ENCODE peak calls at places on chromosomes 11 and 22, in six cellular contexts. G is mesenchymal stem cell, A is IMR-90, U is trophoblast cell, Z is H1, I is H9. O is an unnamed sample.

GRCh38 chr11:64306876-64307622 is 1.7 kb downstream of the ESRRA start:
- DNase-seq in A (no peak), U (no peak), G (no peak), I (no peak), Z (no peak), O (no peak)

GRCh38 chr11:104524276-104524675 is 360.3 kb upstream of the PDGFD start:
- DNase-seq in A (no peak), I (no peak), U (no peak), G (no peak), Z (no peak), O (no peak)

GRCh38 chr22:21824439-21824912 is 43.0 kb downstream of the MAPK1 start:
- DNase-seq in I (no peak), Z (no peak), A (no peak), U (no peak), G (no peak), O (no peak)

GRCh38 chr11:107198490-107199007 is 180.3 kb upstream of the GUCY1A2 start:
- DNase-seq in G (no peak), Z (no peak), A (no peak), U (no peak), I (no peak), O (no peak)

GRCh38 chr22:35552186-35552842 is 11.7 kb downstream of the RASD2 start:
- DNase-seq in G (peak; percentile 37), U (no peak), A (no peak), I (peak; percentile 88), Z (peak; percentile 94), O (peak; percentile 60)

GRCh38 chr11:63459586-63459985 is 31.4 kb downstream of the PLAAT5 start:
- DNase-seq in Z (peak; percentile 46), A (no peak), U (peak; percentile 9), I (peak; percentile 72), G (no peak), O (no peak)

GRCh38 chr22:18108187-18108586 is 2.4 kb upstream of the TUBA8 start:
- DNase-seq in Z (no peak), A (no peak), G (no peak), U (no peak), I (no peak), O (no peak)

GRCh38 chr11:62664405-62665074 is 470 bp downstream of the C11orf98 start:
- DNase-seq in U (peak; percentile 73), Z (no peak), G (no peak), I (peak; percentile 74), A (peak; percentile 50), O (no peak)

GRCh38 chr22:29030618-29031235 is 30.9 kb downstream of the C22orf31 start:
- DNase-seq in Z (peak; percentile 74), A (peak; percentile 77), U (no peak), G (peak; percentile 85), I (peak; percentile 85), O (peak; percentile 58)

DNA sequence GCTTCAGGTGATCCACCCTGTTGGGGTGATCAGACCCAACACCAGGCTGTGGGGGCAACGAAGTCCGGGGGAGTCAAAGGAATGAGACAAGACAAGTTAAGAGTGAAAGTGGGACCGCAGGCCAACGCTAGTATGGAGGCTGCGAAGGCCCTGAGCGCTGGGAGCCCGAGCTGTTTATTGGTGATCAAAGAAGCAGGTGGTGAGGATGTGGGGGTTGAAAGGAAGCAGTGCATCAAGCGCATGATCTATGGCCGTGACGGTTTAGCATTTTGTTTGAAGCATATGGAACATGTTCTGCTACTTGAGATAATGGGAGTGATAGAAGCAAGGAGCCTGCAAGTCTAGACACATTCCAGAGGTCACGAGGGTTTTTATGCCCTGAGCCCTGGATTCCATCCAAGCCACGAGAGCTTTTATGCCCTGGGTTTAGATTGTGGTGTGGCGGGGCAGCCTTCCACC is 49.5 kb downstream of the MCHR1 start:
- DNase-seq in G (peak; percentile 86), A (no peak), U (peak; percentile 95), I (no peak), Z (no peak), O (no peak)
- H3K4ac ChIP-seq in G (peak overlapping the region; percentile 49), A (no peak overlapping the region), U (peak overlapping the region; percentile 93), I (no peak overlapping the region), Z (no peak overlapping the region), O (no peak overlapping the region)

GRCh38 chr11:126965331-126965730 is 35.2 kb downstream of the KIRREL3 start:
- DNase-seq in G (no peak), Z (no peak), A (no peak), I (no peak), U (peak; percentile 53), O (no peak)

GRCh38 chr11:126971305-126971704 is 29.3 kb downstream of the KIRREL3 start:
- DNase-seq in U (no peak), Z (no peak), A (no peak), G (no peak), I (no peak), O (no peak)

GRCh38 chr11:126968915-126969314 is 31.7 kb downstream of the KIRREL3 start:
- DNase-seq in I (peak; percentile 83), A (peak; percentile 6), Z (peak; percentile 73), U (no peak), G (no peak), O (no peak)

GRCh38 chr11:126973051-126973450 is 27.5 kb downstream of the KIRREL3 start:
- DNase-seq in I (no peak), A (no peak), Z (no peak), G (no peak), U (peak; percentile 94), O (no peak)

GRCh38 chr11:126969865-126970479 is 30.6 kb downstream of the KIRREL3 start:
- DNase-seq in I (peak; percentile 43), A (peak; percentile 83), U (no peak), Z (no peak), G (no peak), O (no peak)
- H3K14ac ChIP-seq in I (no peak overlapping the region), A (peak overlapping the region; percentile 38), U (no peak overlapping the region), Z (no peak overlapping the region), G (no peak overlapping the region), O (no peak overlapping the region)

DNA sequence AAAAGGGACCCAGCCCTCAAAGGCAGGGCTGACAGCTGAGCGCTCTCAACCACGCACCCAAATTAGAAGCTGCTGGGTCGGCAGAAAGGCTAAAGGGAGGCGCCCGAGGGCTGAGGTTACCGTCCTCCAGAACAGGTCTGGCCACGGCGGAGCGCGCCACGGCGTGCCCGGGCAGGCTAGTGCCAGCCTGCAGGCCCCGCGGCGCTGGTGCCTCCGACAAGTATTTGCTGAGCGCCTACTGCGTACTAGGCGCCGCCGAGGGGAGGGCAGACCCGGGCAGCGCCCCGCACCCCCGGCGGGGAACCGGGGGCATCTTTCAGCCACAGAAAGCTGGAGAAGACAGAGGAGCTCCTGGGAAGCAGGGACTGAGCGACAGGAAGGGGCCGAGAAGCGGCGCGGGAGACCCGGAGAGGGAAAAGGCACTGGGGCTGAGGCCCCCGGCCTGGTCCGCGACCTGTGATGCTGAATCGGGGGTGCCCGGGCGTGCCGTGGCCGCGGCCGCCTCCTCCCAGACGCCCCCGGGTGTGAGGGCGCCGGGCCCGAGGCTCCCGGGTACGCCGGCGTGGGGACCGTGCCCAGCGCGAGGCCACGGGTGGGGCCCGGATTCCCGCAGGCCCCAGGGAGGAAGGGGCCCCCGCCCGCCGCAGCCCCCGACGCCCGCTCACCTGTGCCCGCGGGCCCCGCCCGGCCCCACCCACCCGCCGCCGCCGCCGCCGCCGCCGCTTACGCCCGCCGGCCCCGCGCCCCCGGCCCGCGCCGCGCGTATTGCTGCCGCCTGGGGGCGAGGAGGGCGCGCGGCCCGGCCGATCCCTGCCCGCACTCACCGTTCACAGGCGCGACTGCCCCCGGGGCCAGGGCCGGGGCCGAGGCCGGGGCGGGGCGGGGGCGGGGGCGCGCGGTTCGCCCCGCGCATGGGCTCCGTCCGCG is 521 bp downstream of the HRAS start:
- DNase-seq in G (peak; percentile 11), Z (peak; percentile 66), U (peak; percentile 44), I (peak; percentile 37), A (no peak), O (no peak)
- H3K4ac ChIP-seq in G (peak overlapping the region; percentile 80), Z (no peak overlapping the region), U (peak overlapping the region; percentile 82), I (no peak overlapping the region), A (peak overlapping the region; percentile 36), O (peak overlapping the region; percentile 53)

DNA sequence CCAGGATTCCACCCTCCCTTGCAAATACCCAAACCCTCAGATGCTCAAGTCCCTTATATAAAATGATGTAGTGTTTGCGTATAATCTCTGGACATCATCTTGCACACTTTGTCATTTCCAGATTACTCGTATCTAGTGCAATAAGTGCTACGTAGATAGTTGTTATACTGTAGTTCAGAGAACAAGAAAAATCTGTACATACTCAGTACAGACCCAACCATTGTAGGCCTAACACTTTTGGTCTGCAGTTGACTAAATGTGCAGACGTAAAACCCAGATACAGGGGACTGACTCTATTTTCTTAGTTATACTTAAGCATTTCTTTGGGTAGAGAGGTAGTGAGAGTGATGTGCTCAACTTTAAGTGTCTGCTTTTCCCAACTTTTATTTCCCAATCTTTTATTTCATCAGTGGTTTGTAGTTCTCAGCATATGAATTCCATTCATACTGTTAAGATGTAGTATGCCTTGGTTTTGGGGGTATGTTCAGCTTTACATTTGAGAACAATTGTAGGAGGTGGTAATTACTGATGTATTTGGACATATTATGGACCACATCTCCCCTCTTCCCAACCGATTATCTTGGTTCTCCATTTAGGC is 43.9 kb downstream of the DDX6 start:
- DNase-seq in A (peak; percentile 5), G (no peak), U (no peak), I (no peak), Z (no peak), O (no peak)
- H3K14ac ChIP-seq in A (no peak overlapping the region), G (no peak overlapping the region), U (no peak overlapping the region), I (no peak overlapping the region), Z (no peak overlapping the region), O (no peak overlapping the region)

DNA sequence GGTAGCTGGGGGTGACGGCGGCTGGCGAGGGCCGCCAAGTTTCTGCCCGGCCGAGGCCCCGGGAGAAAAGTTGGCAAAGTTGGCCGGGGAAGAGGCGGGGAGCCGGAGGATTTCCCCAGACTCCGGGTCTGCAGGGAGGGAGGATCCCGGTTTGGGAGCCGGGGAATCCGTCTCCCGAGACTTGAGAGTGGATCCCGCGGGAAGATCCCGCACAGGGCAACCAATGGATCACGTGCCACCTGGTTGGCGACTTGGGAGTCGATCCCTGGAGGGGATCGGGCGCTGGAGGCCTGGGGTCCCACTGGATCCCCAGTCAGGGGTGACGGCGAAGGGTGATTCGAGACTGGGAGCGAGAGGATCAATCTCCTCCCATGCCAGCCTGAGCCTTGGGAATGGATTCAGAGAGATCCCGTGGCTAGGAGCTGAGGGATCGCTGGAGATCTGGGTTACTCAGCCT is 349 bp downstream of the KIAA1671 start:
- DNase-seq in U (no peak), A (peak; percentile 7), G (peak; percentile 86), I (peak; percentile 81), Z (peak; percentile 79), O (peak; percentile 65)
- H3K4ac ChIP-seq in U (peak overlapping the region; percentile 35), A (no peak overlapping the region), G (peak overlapping the region; percentile 40), I (peak overlapping the region; percentile 41), Z (no peak overlapping the region), O (no peak overlapping the region)

DNA sequence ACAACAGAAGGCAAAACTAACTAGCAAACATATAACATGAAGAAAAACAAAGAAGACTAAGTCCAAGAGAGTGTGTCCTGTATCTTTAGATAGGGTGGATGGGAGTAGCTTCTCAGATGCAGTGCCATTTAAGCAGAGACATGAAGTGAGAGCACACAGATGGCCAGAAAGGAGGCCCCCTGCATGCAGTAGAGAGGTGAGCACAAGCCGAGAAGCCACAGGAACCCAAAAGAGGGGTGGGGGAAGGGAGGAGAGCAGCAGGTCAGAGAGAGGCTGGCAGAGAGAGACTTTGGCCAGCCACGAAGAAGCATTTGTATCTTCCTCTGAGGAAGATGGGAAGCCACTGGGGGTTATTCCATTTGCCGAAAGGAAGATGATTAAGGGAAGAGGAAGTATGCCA is 86.7 kb downstream of the NTM start:
- DNase-seq in U (no peak), G (no peak), I (no peak), Z (no peak), A (no peak), O (no peak)
- H3K14ac ChIP-seq in U (no peak overlapping the region), G (no peak overlapping the region), I (no peak overlapping the region), Z (no peak overlapping the region), A (no peak overlapping the region), O (no peak overlapping the region)